ENCODE peak calls at places on chromosomes 11 and 22, in eight cellular contexts. W is GM19239; E is SW 1271; B is T-helper 2 cell; Z is NAMALWA; A is brain pericyte; K is stimulated activated CD8-positive, alpha-beta memory T cell treated with anti-CD3 and anti-CD28 coated beads, Interleukin-12 subunit alpha, Interleukin-12 subunit beta, amount 100 ng/mL, for 1 hour; Q is glutamatergic neuron. X is an unnamed sample.

GRCh38 chr11:75400110-75400865 is 970 bp downstream of the RPS3 start:
- DNase-seq in W (no peak), E (peak; percentile 61), B (no peak), Z (peak; percentile 53), A (no peak), K (no peak), Q (no peak), X (peak; percentile 33)

GRCh38 chr11:13308704-13309103 is 31.1 kb downstream of the BMAL1 start:
- DNase-seq in W (no peak), E (no peak), B (no peak), Z (no peak), A (no peak), K (no peak), Q (no peak), X (no peak)

GRCh38 chr11:2521681-2522630 is 77.1 kb downstream of the KCNQ1 start:
- DNase-seq in W (no peak), E (no peak), B (no peak), Z (no peak), A (no peak), K (no peak), Q (peak; percentile 12), X (no peak)

GRCh38 chr11:65651589-65652510 is 10.9 kb downstream of the RELA start:
- DNase-seq in W (no peak), E (no peak), B (no peak), Z (no peak), A (no peak), K (no peak), Q (no peak), X (no peak)

GRCh38 chr11:104323841-104324240 is 159.9 kb upstream of the PDGFD start:
- DNase-seq in W (no peak), E (no peak), B (no peak), Z (no peak), A (no peak), K (no peak), Q (no peak), X (no peak)

GRCh38 chr11:91921974-91922373 is 302.6 kb upstream of the FAT3 start:
- DNase-seq in W (no peak), E (no peak), B (no peak), Z (no peak), A (no peak), K (no peak), Q (no peak), X (no peak)

GRCh38 chr11:57191308-57191707 is 9.6 kb downstream of the LRRC55 start:
- DNase-seq in W (no peak), E (no peak), B (no peak), Z (no peak), A (no peak), K (no peak), Q (no peak), X (no peak)

GRCh38 chr11:94638902-94639373 is 71.8 kb downstream of the PIWIL4 start:
- DNase-seq in W (no peak), E (no peak), B (no peak), Z (peak; percentile 27), A (no peak), K (no peak), Q (no peak), X (peak; percentile 20)

GRCh38 chr11:73866586-73866996 is 10.1 kb downstream of the COA4 start:
- DNase-seq in W (no peak), E (peak; percentile 78), B (no peak), Z (no peak), A (no peak), K (no peak), Q (no peak), X (no peak)

GRCh38 chr11:106468091-106468490 is 390.6 kb downstream of the AASDHPPT start:
- DNase-seq in W (no peak), E (no peak), B (no peak), Z (no peak), A (no peak), K (no peak), Q (no peak), X (no peak)

GRCh38 chr11:78573271-78574035 is 1.2 kb downstream of the NARS2 start:
- DNase-seq in W (no peak), E (no peak), B (no peak), Z (peak; percentile 31), A (no peak), K (no peak), Q (no peak), X (no peak)

GRCh38 chr22:48889209-48889830 is 938.4 kb downstream of the BRD1 start:
- DNase-seq in W (no peak), E (no peak), B (no peak), Z (no peak), A (no peak), K (no peak), Q (no peak), X (no peak)

GRCh38 chr11:134571301-134571700 is 159.3 kb upstream of the B3GAT1 start:
- DNase-seq in W (no peak), E (no peak), B (no peak), Z (no peak), A (no peak), K (no peak), Q (no peak), X (no peak)

GRCh38 chr11:133713406-133713805 is 131.9 kb downstream of the SPATA19 start:
- DNase-seq in W (no peak), E (no peak), B (no peak), Z (no peak), A (no peak), K (no peak), Q (no peak), X (no peak)

GRCh38 chr11:27950339-27950738 is 157.6 kb downstream of the KIF18A start:
- DNase-seq in W (no peak), E (no peak), B (no peak), Z (no peak), A (no peak), K (no peak), Q (no peak), X (no peak)

GRCh38 chr22:37442537-37442936 is 15.3 kb upstream of the ELFN2 start:
- DNase-seq in W (no peak), E (peak; percentile 42), B (no peak), Z (peak; percentile 51), A (no peak), K (no peak), Q (no peak), X (no peak)

GRCh38 chr22:46576556-46577351 is 39.3 kb upstream of the CELSR1 start:
- DNase-seq in W (peak; percentile 92), E (no peak), B (peak; percentile 38), Z (no peak), A (no peak), K (peak; percentile 43), Q (peak; percentile 59), X (peak; percentile 62)

GRCh38 chr11:73493838-73494598 is 103.9 kb downstream of the FAM168A start:
- DNase-seq in W (no peak), E (peak; percentile 55), B (no peak), Z (no peak), A (no peak), K (no peak), Q (no peak), X (no peak)

GRCh38 chr22:48782326-48782725 is 1045.3 kb downstream of the BRD1 start:
- DNase-seq in W (no peak), E (no peak), B (no peak), Z (no peak), A (no peak), K (no peak), Q (no peak), X (no peak)

GRCh38 chr22:31080164-31080847 is 812 bp upstream of the SMTN start:
- DNase-seq in W (no peak), E (no peak), B (no peak), Z (peak; percentile 34), A (no peak), K (no peak), Q (no peak), X (no peak)

GRCh38 chr22:49435596-49435995 is 392.1 kb downstream of the BRD1 start:
- DNase-seq in W (no peak), E (no peak), B (no peak), Z (no peak), A (no peak), K (no peak), Q (no peak), X (no peak)

GRCh38 chr11:47215366-47215925 is 672 bp downstream of the DDB2 start:
- DNase-seq in W (no peak), E (no peak), B (no peak), Z (peak; percentile 51), A (no peak), K (no peak), Q (no peak), X (peak; percentile 77)

GRCh38 chr11:8338138-8338537 is 74.5 kb upstream of the LMO1 start:
- DNase-seq in W (peak; percentile 66), E (peak; percentile 11), B (no peak), Z (peak; percentile 42), A (no peak), K (no peak), Q (peak; percentile 77), X (no peak)

GRCh38 chr11:17570034-17570433 is 23.0 kb downstream of the OTOG start:
- DNase-seq in W (no peak), E (no peak), B (no peak), Z (no peak), A (no peak), K (no peak), Q (no peak), X (no peak)

GRCh38 chr11:118152552-118153471 is at the start of gene SCN4B:
- DNase-seq in W (no peak), E (no peak), B (no peak), Z (no peak), A (no peak), K (no peak), Q (peak; percentile 80), X (no peak)

GRCh38 chr11:44638032-44638431 is 72.6 kb downstream of the CD82 start:
- DNase-seq in W (no peak), E (no peak), B (no peak), Z (no peak), A (no peak), K (no peak), Q (no peak), X (no peak)

GRCh38 chr11:79493555-79494171 is 52.8 kb upstream of the TENM4 start:
- DNase-seq in W (peak; percentile 68), E (peak; percentile 67), B (peak; percentile 3), Z (peak; percentile 64), A (no peak), K (no peak), Q (peak; percentile 91), X (peak; percentile 55)

GRCh38 chr11:34665077-34665835 is 44.4 kb downstream of the EHF start:
- DNase-seq in W (no peak), E (no peak), B (no peak), Z (no peak), A (no peak), K (no peak), Q (no peak), X (no peak)

GRCh38 chr11:9269492-9270030 is 4.4 kb upstream of the DENND5A start:
- DNase-seq in W (no peak), E (no peak), B (no peak), Z (no peak), A (no peak), K (no peak), Q (no peak), X (no peak)

GRCh38 chr11:106152013-106152412 is 74.6 kb downstream of the AASDHPPT start:
- DNase-seq in W (no peak), E (peak; percentile 26), B (no peak), Z (no peak), A (no peak), K (no peak), Q (peak; percentile 17), X (no peak)

GRCh38 chr11:687751-688150 is 7.3 kb downstream of the DEAF1 start:
- DNase-seq in W (no peak), E (no peak), B (no peak), Z (no peak), A (no peak), K (no peak), Q (no peak), X (no peak)

GRCh38 chr11:84825140-84825539 is 802.0 kb downstream of the DLG2 start:
- DNase-seq in W (no peak), E (no peak), B (no peak), Z (no peak), A (no peak), K (no peak), Q (no peak), X (no peak)

GRCh38 chr11:25981998-25982397 is 349.9 kb upstream of the ANO3 start:
- DNase-seq in W (peak; percentile 5), E (peak; percentile 16), B (no peak), Z (peak; percentile 82), A (peak; percentile 36), K (no peak), Q (no peak), X (peak; percentile 89)

GRCh38 chr22:30425616-30426394 is at the start of gene MTFP1:
- DNase-seq in W (no peak), E (peak; percentile 43), B (peak; percentile 13), Z (peak; percentile 72), A (no peak), K (no peak), Q (peak; percentile 79), X (peak; percentile 66)

X was measured in MM.1S.